ENCODE peak calls at places on chromosomes 5 and 9, in ten cellular contexts. R is activated B cell treated with CpG ODN at 0.5 μM for 24 hours, Z is endothelial cell, M is endothelial cell of umbilical vein, A is retinal pigment epithelial cell, K is cardiac muscle cell, N is upper lobe of right lung, S is PC-3, U is lower leg skin, Q is adrenal gland. H is an unnamed sample.

GRCh38 chr9:82934949-82935348 is 128.0 kb downstream of the RASEF start:
- DNase-seq in R (no peak), Z (no peak), M (peak), A (peak), K (no peak), N (no peak), S (peak), U (no peak), Q (no peak), H (peak)

GRCh38 chr9:89743216-89743575 is 138.4 kb downstream of the GADD45G start:
- DNase-seq in R (no peak), Z (no peak), M (no peak), A (no peak), K (no peak), N (no peak), S (no peak), U (no peak), Q (no peak), H (no peak)

GRCh38 chr9:133973791-133974630 is 18.1 kb downstream of the VAV2 start:
- DNase-seq in R (no peak), Z (no peak), M (no peak), A (no peak), K (no peak), N (peak), S (no peak), U (no peak), Q (no peak), H (no peak)

GRCh38 chr5:149800563-149801103 is 70.5 kb downstream of the PPARGC1B start:
- DNase-seq in R (no peak), Z (no peak), M (no peak), A (no peak), K (no peak), N (no peak), S (no peak), U (no peak), Q (no peak), H (no peak)

GRCh38 chr5:173742432-173742816 is 126.0 kb upstream of the BOD1 start:
- DNase-seq in R (no peak), Z (no peak), M (no peak), A (no peak), K (no peak), N (no peak), S (no peak), U (no peak), Q (no peak), H (no peak)

GRCh38 chr5:138192826-138193225 is 13.9 kb downstream of the KIF20A start:
- DNase-seq in R (no peak), Z (no peak), M (no peak), A (no peak), K (no peak), N (no peak), S (no peak), U (no peak), Q (no peak), H (no peak)

GRCh38 chr5:74630387-74631087 is 10.0 kb downstream of the ENC1 start:
- DNase-seq in R (no peak), Z (no peak), M (peak), A (peak), K (no peak), N (no peak), S (peak), U (no peak), Q (no peak), H (peak)

GRCh38 chr5:124651663-124652513 is 94.6 kb downstream of the ZNF608 start:
- DNase-seq in R (peak), Z (peak), M (peak), A (peak), K (peak), N (peak), S (peak), U (peak), Q (peak), H (no peak)

GRCh38 chr9:97714435-97714834 is 17.3 kb upstream of the XPA start:
- DNase-seq in R (no peak), Z (no peak), M (no peak), A (peak), K (no peak), N (no peak), S (peak), U (no peak), Q (no peak), H (peak)

GRCh38 chr5:119393201-119393691 is 37.4 kb downstream of the TNFAIP8 start:
- DNase-seq in R (no peak), Z (no peak), M (no peak), A (no peak), K (no peak), N (no peak), S (no peak), U (no peak), Q (no peak), H (peak)

GRCh38 chr5:178116406-178116885 is 3.1 kb downstream of the N4BP3 start:
- DNase-seq in R (peak), Z (no peak), M (peak), A (no peak), K (peak), N (no peak), S (no peak), U (no peak), Q (no peak), H (no peak)

GRCh38 chr5:151041577-151042268 is 21.3 kb downstream of the GPX3 start:
- DNase-seq in R (no peak), Z (no peak), M (no peak), A (no peak), K (no peak), N (peak), S (no peak), U (no peak), Q (no peak), H (no peak)

GRCh38 chr9:117487555-117488175 is 72.8 kb upstream of the ASTN2 start:
- DNase-seq in R (peak), Z (peak), M (peak), A (no peak), K (peak), N (peak), S (peak), U (peak), Q (peak), H (no peak)

GRCh38 chr5:78537821-78538220 is 110.8 kb downstream of the LHFPL2 start:
- DNase-seq in R (no peak), Z (no peak), M (peak), A (no peak), K (peak), N (no peak), S (peak), U (peak), Q (no peak), H (peak)

GRCh38 chr5:107381189-107381856 is 289.4 kb downstream of the EFNA5 start:
- DNase-seq in R (no peak), Z (no peak), M (no peak), A (peak), K (no peak), N (no peak), S (peak), U (no peak), Q (no peak), H (peak)

GRCh38 chr9:90259302-90260246 is 383.1 kb downstream of the DIRAS2 start:
- DNase-seq in R (no peak), Z (no peak), M (no peak), A (no peak), K (no peak), N (no peak), S (no peak), U (no peak), Q (no peak), H (no peak)

GRCh38 chr9:89513836-89514235 is 15.9 kb upstream of the SEMA4D start:
- DNase-seq in R (no peak), Z (no peak), M (no peak), A (no peak), K (no peak), N (no peak), S (no peak), U (no peak), Q (no peak), H (no peak)

GRCh38 chr9:91840882-91841281 is 109.1 kb downstream of the ROR2 start:
- DNase-seq in R (no peak), Z (no peak), M (no peak), A (no peak), K (no peak), N (no peak), S (no peak), U (no peak), Q (no peak), H (no peak)

GRCh38 chr5:57538341-57538955 is 55.8 kb upstream of the ACTBL2 start:
- DNase-seq in R (no peak), Z (no peak), M (no peak), A (no peak), K (no peak), N (no peak), S (peak), U (no peak), Q (no peak), H (peak)

GRCh38 chr5:161176221-161176620 is 324.2 kb upstream of the ATP10B start:
- DNase-seq in R (no peak), Z (no peak), M (no peak), A (no peak), K (no peak), N (no peak), S (no peak), U (no peak), Q (no peak), H (no peak)

GRCh38 chr9:77648458-77649108 is 461 bp upstream of the GNA14 start:
- DNase-seq in R (no peak), Z (peak), M (peak), A (no peak), K (peak), N (peak), S (peak), U (peak), Q (peak), H (no peak)
- TF ChIP-seq CTCF in R (no peak), Z (no peak), M (no peak), A (no peak), K (peak), N (no peak), S (peak), U (no peak), Q (peak), H (no peak)

GRCh38 chr5:33425334-33425733 is 15.4 kb upstream of the TARS1 start:
- DNase-seq in R (no peak), Z (no peak), M (no peak), A (no peak), K (no peak), N (no peak), S (no peak), U (no peak), Q (no peak), H (no peak)

GRCh38 chr5:33422191-33422590 is 18.6 kb upstream of the TARS1 start:
- DNase-seq in R (no peak), Z (no peak), M (no peak), A (no peak), K (no peak), N (no peak), S (no peak), U (no peak), Q (no peak), H (no peak)

GRCh38 chr5:33420946-33421345 is 19.8 kb upstream of the TARS1 start:
- DNase-seq in R (no peak), Z (no peak), M (no peak), A (no peak), K (no peak), N (no peak), S (no peak), U (no peak), Q (no peak), H (no peak)

DNA sequence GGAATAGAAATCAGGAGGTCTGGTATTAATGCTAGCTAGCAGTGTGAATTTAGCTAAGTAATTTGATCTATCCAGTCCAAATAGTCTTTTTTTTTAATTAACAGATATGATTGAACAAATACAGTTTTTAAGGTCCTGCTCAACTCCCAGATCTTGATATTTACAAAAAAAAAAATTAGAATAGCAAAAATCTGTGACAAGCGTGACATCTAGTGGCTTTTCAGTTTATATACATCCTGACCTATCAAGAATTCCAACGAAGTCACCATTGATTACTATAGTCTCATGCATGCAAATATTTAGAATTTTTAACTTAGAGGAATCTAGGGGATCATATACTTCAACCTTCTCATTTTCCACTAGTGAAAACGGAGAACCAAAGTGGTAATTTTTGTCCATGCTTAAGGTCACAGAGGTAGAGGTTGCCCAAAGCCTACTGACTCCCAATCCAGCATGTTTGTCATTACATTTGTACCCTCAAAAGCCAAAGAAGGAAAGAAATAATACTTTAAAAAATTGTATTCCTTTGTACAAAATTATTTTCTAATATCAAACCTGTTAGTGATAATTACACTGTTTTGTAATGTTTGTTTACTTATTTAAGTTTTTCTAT is 17.6 kb upstream of the TARS1 start:
- DNase-seq in R (no peak), Z (no peak), M (peak), A (no peak), K (peak), N (no peak), S (peak), U (no peak), Q (no peak), H (peak)
- TF ChIP-seq CTCF in R (no peak), Z (peak), M (peak), A (peak), K (peak), N (peak), S (peak), U (no peak), Q (peak), H (peak)

GRCh38 chr5:135216072-135216812 is 182.2 kb upstream of the PITX1 start:
- DNase-seq in R (no peak), Z (no peak), M (no peak), A (no peak), K (no peak), N (peak), S (no peak), U (peak), Q (peak), H (no peak)

GRCh38 chr5:135218486-135218755 is 180.6 kb downstream of the MACROH2A1 start:
- DNase-seq in R (no peak), Z (no peak), M (no peak), A (no peak), K (no peak), N (peak), S (no peak), U (peak), Q (no peak), H (no peak)

GRCh38 chr5:135216813-135217154 is 182.2 kb downstream of the MACROH2A1 start:
- DNase-seq in R (no peak), Z (no peak), M (no peak), A (no peak), K (no peak), N (no peak), S (no peak), U (no peak), Q (no peak), H (no peak)

GRCh38 chr5:135219239-135219638 is 179.8 kb downstream of the MACROH2A1 start:
- DNase-seq in R (no peak), Z (no peak), M (no peak), A (no peak), K (no peak), N (no peak), S (no peak), U (no peak), Q (no peak), H (no peak)

DNA sequence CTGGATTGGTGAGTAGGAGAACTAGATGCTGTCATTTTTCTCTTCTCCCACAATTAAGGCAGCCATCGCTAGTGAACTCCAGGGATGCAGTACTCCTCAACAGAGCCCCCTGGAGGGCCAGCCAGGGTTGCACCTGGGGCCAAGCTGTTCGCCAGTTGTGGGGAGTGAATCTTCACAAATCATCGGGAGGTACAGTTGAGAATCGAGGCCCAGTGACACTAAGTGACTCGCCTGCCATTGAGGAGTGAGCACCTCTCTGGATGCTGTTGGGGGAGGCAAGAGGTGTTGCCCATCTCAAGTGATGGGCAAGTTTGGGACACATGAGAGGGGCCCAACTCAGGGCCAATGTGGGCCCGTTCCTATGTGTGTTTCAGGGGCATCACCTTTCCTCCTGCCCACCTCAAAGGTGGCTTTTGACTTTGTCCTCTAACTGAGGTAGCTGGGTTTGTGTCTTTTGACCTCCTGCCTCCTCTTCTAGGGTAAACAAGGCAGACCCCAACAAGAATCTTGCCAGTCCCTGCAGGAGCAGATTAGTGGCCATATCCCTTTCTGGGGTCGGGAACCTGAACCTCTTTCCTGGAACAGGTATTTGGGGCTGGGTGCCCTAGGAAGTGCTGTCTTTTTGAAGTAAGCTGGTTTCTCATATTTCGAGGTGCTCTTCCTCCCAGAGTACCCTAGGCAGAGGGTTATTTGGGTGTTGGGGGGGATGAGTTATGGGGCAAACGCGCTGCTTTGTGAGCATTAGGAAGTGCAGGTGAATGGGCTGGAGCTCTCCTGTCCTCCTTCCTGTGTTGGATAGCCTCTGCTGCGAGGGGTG is 181.2 kb downstream of the MACROH2A1 start:
- DNase-seq in R (no peak), Z (peak), M (no peak), A (no peak), K (no peak), N (peak), S (no peak), U (peak), Q (peak), H (no peak)
- TF ChIP-seq CTCF in R (no peak), Z (no peak), M (peak), A (peak), K (no peak), N (no peak), S (peak), U (no peak), Q (no peak), H (peak)

DNA sequence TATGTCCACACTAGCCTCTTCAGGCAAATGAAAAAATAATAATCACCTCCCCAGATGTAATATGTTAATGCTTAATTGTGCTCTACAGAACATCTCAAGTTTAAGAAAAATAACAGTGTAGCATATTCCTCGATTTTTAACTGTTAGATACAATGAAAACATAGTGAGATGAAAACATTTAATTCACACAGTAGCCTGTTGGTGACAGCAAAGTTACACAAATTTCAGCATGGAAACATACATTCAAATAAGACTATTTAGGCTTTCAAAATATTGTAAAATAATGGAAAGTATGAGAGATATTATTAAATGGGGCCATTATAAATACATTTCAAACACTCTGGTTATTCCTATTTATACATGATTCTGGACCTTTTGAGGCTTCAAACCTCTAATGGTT is 543.1 kb downstream of the MAT2B start:
- DNase-seq in R (no peak), Z (no peak), M (peak), A (no peak), K (no peak), N (no peak), S (peak), U (no peak), Q (no peak), H (no peak)
- TF ChIP-seq CTCF in R (no peak), Z (no peak), M (no peak), A (peak), K (peak), N (no peak), S (peak), U (no peak), Q (no peak), H (no peak)

DNA sequence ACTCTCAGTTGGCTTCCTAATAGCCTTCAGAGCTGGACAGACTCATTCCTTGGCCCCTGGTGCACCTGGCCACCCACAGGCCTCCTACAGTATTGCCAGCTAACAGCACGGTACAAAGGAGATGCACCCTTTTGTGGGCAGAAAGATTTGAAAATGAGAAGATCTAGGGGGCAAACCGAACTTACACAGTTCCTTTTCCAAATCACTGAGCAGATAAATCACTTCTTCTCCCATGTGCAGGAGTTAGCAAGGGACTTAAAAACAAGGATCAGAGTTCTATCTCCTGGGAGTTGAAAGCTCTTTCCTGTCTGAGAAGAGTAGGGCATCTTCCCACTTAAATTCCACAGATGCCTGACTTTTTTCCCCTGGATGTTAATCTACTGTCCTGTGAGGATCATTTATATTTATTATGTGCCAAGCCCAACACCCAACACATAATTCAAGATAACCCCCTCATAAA is 207.4 kb upstream of the DAPK1 start:
- DNase-seq in R (no peak), Z (no peak), M (no peak), A (no peak), K (no peak), N (no peak), S (no peak), U (no peak), Q (no peak), H (peak)
- TF ChIP-seq CTCF in R (no peak), Z (peak), M (peak), A (peak), K (peak), N (peak), S (no peak), U (no peak), Q (no peak), H (peak)

GRCh38 chr5:68057186-68057585 is 158.4 kb upstream of the PIK3R1 start:
- DNase-seq in R (no peak), Z (no peak), M (no peak), A (no peak), K (peak), N (no peak), S (no peak), U (no peak), Q (no peak), H (no peak)

GRCh38 chr5:68054625-68055024 is 160.9 kb upstream of the PIK3R1 start:
- DNase-seq in R (no peak), Z (no peak), M (peak), A (peak), K (no peak), N (no peak), S (no peak), U (no peak), Q (no peak), H (no peak)

GRCh38 chr5:68060382-68060781 is 155.2 kb upstream of the PIK3R1 start:
- DNase-seq in R (no peak), Z (no peak), M (no peak), A (no peak), K (no peak), N (no peak), S (no peak), U (no peak), Q (no peak), H (no peak)

GRCh38 chr5:68053202-68053601 is 162.4 kb upstream of the PIK3R1 start:
- DNase-seq in R (no peak), Z (no peak), M (peak), A (no peak), K (no peak), N (no peak), S (no peak), U (no peak), Q (no peak), H (peak)

DNA sequence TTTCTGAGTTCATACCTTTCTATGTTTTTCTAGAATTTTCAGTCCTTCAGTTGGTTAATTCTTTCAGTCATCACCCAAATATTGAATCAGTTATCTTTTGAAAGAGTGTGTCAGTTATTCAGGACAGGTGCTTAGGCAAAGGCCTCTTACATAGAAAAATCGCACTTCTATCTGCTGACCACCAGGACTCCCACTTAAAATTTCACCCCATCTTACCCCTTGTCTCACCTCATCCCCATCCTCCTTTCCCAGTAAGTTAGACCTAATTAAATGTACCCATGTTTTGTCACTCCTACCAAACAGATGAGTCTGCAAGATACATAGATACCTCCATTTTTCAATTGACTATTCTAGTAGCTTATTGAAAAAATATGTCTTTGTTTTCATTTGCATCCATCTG is 159.9 kb upstream of the PIK3R1 start:
- DNase-seq in R (no peak), Z (no peak), M (no peak), A (no peak), K (no peak), N (no peak), S (no peak), U (no peak), Q (no peak), H (no peak)
- TF ChIP-seq CTCF in R (no peak), Z (peak), M (no peak), A (no peak), K (no peak), N (no peak), S (no peak), U (no peak), Q (no peak), H (peak)